ENCODE peak calls at places on chromosomes 13 and 19, in six cellular contexts. D is SK-N-SH, C is PC-3, Z is HCT116, X is MM.1S, M is Karpas-422. U is an unnamed sample.

GRCh38 chr19:40807147-40808020 is 8.4 kb downstream of the EGLN2 start:
- DNase-seq in D (no peak), C (peak; percentile 49), Z (no peak), X (no peak), M (no peak), U (peak; percentile 24)

GRCh38 chr19:51259348-51260245 is 8.7 kb downstream of the SIGLECL1 start:
- DNase-seq in D (peak; percentile 48), C (peak; percentile 78), Z (peak; percentile 41), X (no peak), M (peak; percentile 92), U (peak; percentile 56)

GRCh38 chr19:41308450-41309224 is 1.3 kb upstream of the CCDC97 start:
- DNase-seq in D (peak; percentile 85), C (peak; percentile 94), Z (peak; percentile 73), X (peak; percentile 89), M (peak; percentile 92), U (peak; percentile 85)

GRCh38 chr19:46954502-46955004 is 65.1 kb upstream of the NPAS1 start:
- DNase-seq in D (no peak), C (no peak), Z (no peak), X (peak; percentile 36), M (no peak), U (no peak)

GRCh38 chr19:10152100-10152499 is 32.4 kb upstream of the EIF3G start:
- DNase-seq in D (no peak), C (no peak), Z (no peak), X (no peak), M (no peak), U (peak; percentile 48)

GRCh38 chr19:50485284-50485955 is 8.8 kb upstream of the GARIN5A start:
- DNase-seq in D (no peak), C (no peak), Z (no peak), X (no peak), M (no peak), U (no peak)

GRCh38 chr19:49787746-49788145 is 20.9 kb downstream of the AP2A1 start:
- DNase-seq in D (no peak), C (no peak), Z (no peak), X (no peak), M (no peak), U (no peak)

GRCh38 chr13:75857291-75857690 is 221.2 kb downstream of the LMO7 start:
- DNase-seq in D (no peak), C (no peak), Z (no peak), X (no peak), M (no peak), U (no peak)

GRCh38 chr19:11359421-11359820 is 4.2 kb downstream of the PLPPR2 start:
- DNase-seq in D (no peak), C (no peak), Z (no peak), X (no peak), M (no peak), U (no peak)

GRCh38 chr13:31767175-31767900 is 28.0 kb downstream of the RXFP2 start:
- DNase-seq in D (no peak), C (no peak), Z (no peak), X (no peak), M (no peak), U (peak; percentile 88)

GRCh38 chr19:35380450-35381124 is 9.7 kb downstream of the GPR42 start:
- DNase-seq in D (no peak), C (no peak), Z (no peak), X (no peak), M (no peak), U (no peak)

DNA sequence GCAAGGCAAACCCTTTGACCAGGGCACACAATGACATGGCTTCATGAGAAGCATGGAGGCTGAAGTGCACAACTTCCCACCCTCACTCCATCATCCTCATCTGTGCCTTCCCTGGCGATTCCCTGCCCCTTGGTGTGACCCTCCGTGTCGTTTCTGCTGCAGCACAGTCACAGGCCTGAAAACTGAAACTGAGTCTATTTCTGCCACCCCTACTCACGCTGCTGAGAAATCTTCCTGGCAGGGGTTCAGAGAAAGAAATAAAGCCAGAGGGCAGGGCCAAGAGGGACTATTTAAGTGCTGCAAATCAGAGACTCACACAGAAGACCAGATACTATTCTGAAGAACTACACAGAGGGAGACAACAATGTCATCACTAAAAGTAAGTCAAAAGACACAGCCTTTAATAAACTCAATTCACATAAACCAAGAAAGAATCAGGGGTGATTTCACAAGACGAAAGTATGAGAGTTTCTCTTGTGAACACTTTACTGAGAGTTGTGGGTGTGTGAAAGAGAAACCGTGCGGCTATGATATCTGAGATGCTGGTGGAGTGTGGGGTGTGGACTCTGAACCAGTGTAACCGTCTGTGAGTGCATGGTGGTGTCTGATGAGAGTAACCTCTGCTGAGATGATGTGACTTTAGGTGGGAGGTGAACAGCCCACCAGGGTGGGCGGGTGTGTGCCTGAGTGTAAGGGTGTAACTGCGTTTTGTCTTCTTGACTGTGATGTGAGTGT is 23.5 kb downstream of the LGALS16 start:
- DNase-seq in D (no peak), C (no peak), Z (no peak), X (peak; percentile 81), M (no peak), U (no peak)
- H2AFZ ChIP-seq in D (no peak overlapping the region), C (no peak overlapping the region), Z (no peak overlapping the region), X (peak overlapping the region; percentile 47), M (peak overlapping the region; percentile 28), U (no peak overlapping the region)

GRCh38 chr19:17347361-17347760 is 10.0 kb downstream of the GTPBP3 start:
- DNase-seq in D (no peak), C (no peak), Z (no peak), X (no peak), M (no peak), U (peak; percentile 38)
- H3K9ac ChIP-seq in D (no peak overlapping the region), C (no peak overlapping the region), Z (no peak overlapping the region), X (no peak overlapping the region), M (no peak overlapping the region), U (no peak overlapping the region)

GRCh38 chr19:31413353-31413752 is 64.1 kb upstream of the TSHZ3 start:
- DNase-seq in D (no peak), C (no peak), Z (no peak), X (no peak), M (no peak), U (no peak)

GRCh38 chr19:31402931-31403330 is 53.7 kb upstream of the TSHZ3 start:
- DNase-seq in D (no peak), C (no peak), Z (no peak), X (no peak), M (no peak), U (peak; percentile 46)

GRCh38 chr19:31406106-31406505 is 56.9 kb upstream of the TSHZ3 start:
- DNase-seq in D (no peak), C (no peak), Z (no peak), X (no peak), M (no peak), U (no peak)

GRCh38 chr19:31408460-31409124 is 59.4 kb upstream of the TSHZ3 start:
- DNase-seq in D (no peak), C (peak; percentile 36), Z (no peak), X (no peak), M (no peak), U (peak; percentile 90)
- H3K9me2 ChIP-seq in D (no peaks in the 10 kb centered on the region), C (no peaks in the 10 kb centered on the region), Z (no peaks in the 10 kb centered on the region), X (no peaks in the 10 kb centered on the region), M (no peaks in the 10 kb centered on the region), U (no peaks in the 10 kb centered on the region)

GRCh38 chr13:110580800-110581199 is 19.3 kb upstream of the RAB20 start:
- DNase-seq in D (no peak), C (no peak), Z (no peak), X (no peak), M (no peak), U (peak; percentile 24)
- H2AFZ ChIP-seq in D (no peak overlapping the region), C (no peak overlapping the region), Z (no peak overlapping the region), X (no peak overlapping the region), M (no peak overlapping the region), U (peak overlapping the region; percentile 80)

GRCh38 chr19:19866599-19867248 is 1.0 kb downstream of the ZNF253 start:
- DNase-seq in D (peak; percentile 52), C (no peak), Z (no peak), X (peak; percentile 12), M (peak; percentile 59), U (peak; percentile 20)
- H3K9ac ChIP-seq in D (peak overlapping the region; percentile 93), C (peak overlapping the region; percentile 65), Z (no peak overlapping the region), X (peak overlapping the region; percentile 85), M (peak overlapping the region; percentile 87), U (peak overlapping the region; percentile 93)